ENCODE peak calls at places on chromosomes 6 and 20, in six cellular contexts. E is RCC 7860; S is activated CD4-positive, CD25-positive, alpha-beta regulatory T cell; Q is globus pallidus; P is GF-D8; U is HuH-7.5. W is an unnamed sample.

GRCh38 chr20:1185316-1185741 is 548 bp upstream of the TMEM74B start:
- DNase-seq in E (no peak), S (no peak), Q (no peak), P (no peak), U (peak), W (peak)

GRCh38 chr6:90216081-90216977 is 80.3 kb downstream of the BACH2 start:
- DNase-seq in E (no peak), S (no peak), Q (no peak), P (no peak), U (peak), W (no peak)

GRCh38 chr6:109027964-109028363 is 66.7 kb downstream of the SESN1 start:
- DNase-seq in E (no peak), S (no peak), Q (no peak), P (no peak), U (no peak), W (no peak)

GRCh38 chr6:52352239-52353008 is 9.5 kb upstream of the PAQR8 start:
- DNase-seq in E (peak), S (no peak), Q (no peak), P (peak), U (no peak), W (no peak)

GRCh38 chr6:28543671-28544131 is 18.0 kb downstream of the GPX5 start:
- DNase-seq in E (no peak), S (no peak), Q (no peak), P (peak), U (no peak), W (no peak)

GRCh38 chr6:155219299-155219698 is 44.5 kb upstream of the CLDN20 start:
- DNase-seq in E (no peak), S (no peak), Q (no peak), P (no peak), U (no peak), W (no peak)

GRCh38 chr6:65088575-65088974 is 618.5 kb downstream of the EYS start:
- DNase-seq in E (no peak), S (no peak), Q (no peak), P (no peak), U (no peak), W (no peak)

GRCh38 chr6:18323935-18324707 is 59.8 kb upstream of the DEK start:
- DNase-seq in E (peak), S (no peak), Q (peak), P (no peak), U (peak), W (peak)

GRCh38 chr20:37534401-37535157 is 6.9 kb upstream of the BLCAP start:
- DNase-seq in E (peak), S (peak), Q (peak), P (peak), U (no peak), W (peak)

GRCh38 chr20:37278966-37279590 is 10.4 kb upstream of the MANBAL start:
- DNase-seq in E (no peak), S (no peak), Q (no peak), P (no peak), U (no peak), W (no peak)

GRCh38 chr20:36374995-36375394 is 68.9 kb downstream of the DLGAP4 start:
- DNase-seq in E (no peak), S (no peak), Q (no peak), P (no peak), U (no peak), W (no peak)

GRCh38 chr6:169371344-169372144 is 117.9 kb upstream of the THBS2 start:
- DNase-seq in E (no peak), S (no peak), Q (no peak), P (no peak), U (no peak), W (no peak)

GRCh38 chr20:62936996-62937352 is 973 bp upstream of the GID8 start:
- DNase-seq in E (peak), S (no peak), Q (peak), P (no peak), U (no peak), W (peak)

GRCh38 chr20:33518071-33518470 is 28.2 kb downstream of the CBFA2T2 start:
- DNase-seq in E (peak), S (no peak), Q (no peak), P (no peak), U (no peak), W (no peak)

GRCh38 chr6:98203170-98203806 is 631.1 kb upstream of the POU3F2 start:
- DNase-seq in E (no peak), S (no peak), Q (no peak), P (no peak), U (no peak), W (no peak)

GRCh38 chr20:41131594-41132387 is 5.6 kb upstream of the PLCG1 start:
- DNase-seq in E (no peak), S (no peak), Q (no peak), P (no peak), U (no peak), W (no peak)

GRCh38 chr6:150813319-150813992 is 52.0 kb upstream of the MTHFD1L start:
- DNase-seq in E (no peak), S (no peak), Q (no peak), P (no peak), U (no peak), W (no peak)

GRCh38 chr20:3203315-3204123 is 963 bp downstream of the DDRGK1 start:
- DNase-seq in E (no peak), S (no peak), Q (no peak), P (no peak), U (no peak), W (peak)

GRCh38 chr20:24647713-24648112 is 178.3 kb downstream of the SYNDIG1 start:
- DNase-seq in E (no peak), S (no peak), Q (no peak), P (no peak), U (no peak), W (no peak)

GRCh38 chr6:144305985-144306384 is 20.9 kb downstream of the UTRN start:
- DNase-seq in E (no peak), S (no peak), Q (no peak), P (no peak), U (no peak), W (no peak)

GRCh38 chr20:36097331-36097730 is 57.2 kb upstream of the EPB41L1 start:
- DNase-seq in E (no peak), S (no peak), Q (no peak), P (no peak), U (no peak), W (no peak)

GRCh38 chr20:4038676-4039075 is 23.3 kb upstream of the RNF24 start:
- DNase-seq in E (no peak), S (no peak), Q (no peak), P (no peak), U (no peak), W (no peak)